ENCODE peak calls at places on chromosome 17, in nine cellular contexts. C is fibroblast of lung; R is SHP77; H is NCI-H774; D is stimulated activated CD8-positive, alpha-beta memory T cell treated with anti-CD3 and anti-CD28 coated beads, Interleukin-4, amount 100 ng/mL, for 4 hours; T is mucosa of gallbladder; V is NCI-H1105 treated with DMSO at 0.1 percent for 48 hours; L is CD8-positive, alpha-beta T cell; G is T-cell. Q is an unnamed sample.

GRCh38 chr17:40348562-40349476 is 15.7 kb downstream of the GJD3 start:
- DNase-seq in L (no peak), H (no peak), G (no peak), R (no peak), T (peak; percentile 82), D (no peak), C (no peak), V (peak; percentile 59), Q (no peak)

GRCh38 chr17:42405076-42405475 is 16.8 kb upstream of the STAT3 start:
- DNase-seq in R (no peak), D (no peak), C (no peak), L (no peak), G (no peak), T (no peak), H (no peak), V (no peak), Q (no peak)

GRCh38 chr17:57366558-57367351 is 110.4 kb downstream of the MSI2 start:
- DNase-seq in R (no peak), C (no peak), G (no peak), V (peak; percentile 82), L (no peak), T (peak; percentile 58), D (no peak), H (no peak), Q (no peak)

GRCh38 chr17:49959183-49959935 is 9.6 kb upstream of the DLX4 start:
- DNase-seq in H (no peak), L (no peak), C (no peak), G (no peak), T (no peak), V (no peak), D (no peak), R (no peak), Q (no peak)

GRCh38 chr17:46800573-46800972 is 17.9 kb downstream of the WNT3 start:
- DNase-seq in D (no peak), G (no peak), H (no peak), V (no peak), L (no peak), R (no peak), C (no peak), T (no peak), Q (no peak)

GRCh38 chr17:4090898-4091297 is 51.9 kb downstream of the ZZEF1 start:
- DNase-seq in V (no peak), C (peak; percentile 9), R (no peak), G (no peak), H (no peak), D (no peak), T (no peak), L (no peak), Q (no peak)

GRCh38 chr17:67133161-67133560 is 88.8 kb downstream of the CACNG1 start:
- DNase-seq in G (no peak), R (no peak), C (no peak), H (no peak), L (no peak), T (no peak), V (no peak), D (no peak), Q (no peak)

GRCh38 chr17:42472709-42473521 is 14.2 kb downstream of the ATP6V0A1 start:
- DNase-seq in R (no peak), L (no peak), V (no peak), H (no peak), C (peak; percentile 78), G (no peak), D (no peak), T (no peak), Q (no peak)

GRCh38 chr17:1060991-1061390 is 64.1 kb downstream of the TIMM22 start:
- DNase-seq in L (no peak), C (peak; percentile 98), G (no peak), R (no peak), D (no peak), T (peak; percentile 69), V (no peak), H (peak; percentile 1), Q (no peak)

GRCh38 chr17:283911-284675 is 68.5 kb downstream of the RPH3AL start:
- DNase-seq in V (no peak), T (no peak), R (no peak), L (no peak), G (no peak), C (no peak), D (no peak), H (no peak), Q (no peak)

GRCh38 chr17:7956208-7956965 is 24.4 kb downstream of the CNTROB start:
- DNase-seq in R (no peak), H (no peak), G (no peak), C (peak; percentile 8), T (peak; percentile 68), D (no peak), L (no peak), V (no peak), Q (no peak)

GRCh38 chr17:46832306-46832895 is 13.9 kb upstream of the WNT3 start:
- DNase-seq in G (no peak), D (no peak), T (no peak), H (no peak), C (no peak), L (no peak), R (no peak), V (no peak), Q (no peak)

GRCh38 chr17:692116-692515 is 22.5 kb downstream of the VPS53 start:
- DNase-seq in L (no peak), R (no peak), D (no peak), G (no peak), H (no peak), V (no peak), T (no peak), C (no peak), Q (no peak)

GRCh38 chr17:72502111-72502939 is 381.5 kb downstream of the SOX9 start:
- DNase-seq in G (no peak), L (no peak), R (no peak), D (no peak), H (no peak), T (peak; percentile 28), C (peak; percentile 69), V (no peak), Q (no peak)

GRCh38 chr17:73091770-73092517 is 544 bp downstream of the SLC39A11 start:
- DNase-seq in R (no peak), V (peak; percentile 15), T (no peak), D (no peak), L (no peak), H (peak; percentile 37), G (no peak), C (peak; percentile 24), Q (no peak)

GRCh38 chr17:29111816-29112499 is 68.2 kb downstream of the MYO18A start:
- DNase-seq in D (peak; percentile 57), V (peak; percentile 24), C (peak; percentile 70), H (peak; percentile 43), T (peak; percentile 68), R (peak; percentile 70), G (peak; percentile 58), L (peak; percentile 49), Q (peak; percentile 58)

GRCh38 chr17:29588561-29589411 is 662 bp downstream of the GIT1 start:
- DNase-seq in C (peak; percentile 9), L (no peak), H (peak; percentile 21), T (no peak), D (no peak), V (peak; percentile 23), R (peak; percentile 4), G (no peak), Q (no peak)

GRCh38 chr17:76831316-76831715 is 36.9 kb upstream of the MGAT5B start:
- DNase-seq in G (no peak), V (peak; percentile 12), R (no peak), C (no peak), T (no peak), L (no peak), D (no peak), H (no peak), Q (no peak)

GRCh38 chr17:28925912-28926365 is 23.1 kb upstream of the DHRS13 start:
- DNase-seq in L (peak; percentile 33), V (no peak), R (no peak), G (peak; percentile 63), H (peak; percentile 40), C (peak; percentile 80), D (no peak), T (no peak), Q (peak; percentile 22)

GRCh38 chr17:7004398-7005253 is 7.8 kb upstream of the RNASEK start:
- DNase-seq in R (peak; percentile 91), V (peak; percentile 84), C (peak; percentile 64), L (no peak), H (peak; percentile 51), T (no peak), D (no peak), G (no peak), Q (no peak)

GRCh38 chr17:47715669-47716325 is 17.2 kb upstream of the TBX21 start:
- DNase-seq in T (no peak), D (no peak), V (no peak), R (no peak), G (no peak), L (no peak), C (no peak), H (no peak), Q (no peak)

GRCh38 chr17:41324180-41325075 is 8.9 kb upstream of the KRTAP17-1 start:
- DNase-seq in D (no peak), G (no peak), H (peak; percentile 38), C (no peak), R (no peak), T (no peak), L (no peak), V (peak; percentile 13), Q (no peak)